ENCODE peak calls at places on chromosome 12, in five cellular contexts. K is breast epithelium, E is IMR-90, W is uterus, L is body of pancreas. N is an unnamed sample.

GRCh38 chr12:21940972-21941521 is at the start of gene ABCC9:
- DNase-seq in L (peak), E (peak), W (peak), K (no peak), N (peak)

GRCh38 chr12:34215213-34215892 is 193.1 kb downstream of the ALG10 start:
- DNase-seq in E (no peak), K (no peak), W (no peak), L (no peak), N (peak)

GRCh38 chr12:124821252-124822200 is 42.1 kb downstream of the SCARB1 start:
- DNase-seq in K (no peak), E (no peak), W (no peak), L (no peak), N (no peak)

GRCh38 chr12:42332301-42332894 is 6.4 kb downstream of the PPHLN1 start:
- DNase-seq in K (no peak), E (peak), W (no peak), L (peak), N (no peak)

GRCh38 chr12:10867381-10867780 is 16.7 kb downstream of the PRH1 start:
- DNase-seq in L (no peak), W (no peak), E (no peak), K (no peak), N (no peak)

GRCh38 chr12:111748195-111748803 is 18.4 kb upstream of the ALDH2 start:
- DNase-seq in W (no peak), K (no peak), E (no peak), L (no peak), N (no peak)

GRCh38 chr12:117204146-117204545 is 13.9 kb upstream of the FBXO21 start:
- DNase-seq in K (no peak), W (no peak), L (no peak), E (no peak), N (no peak)

GRCh38 chr12:72077111-72077820 is 138.6 kb downstream of the TPH2 start:
- DNase-seq in E (no peak), W (no peak), K (no peak), L (no peak), N (no peak)

GRCh38 chr12:101675555-101675954 is 21.9 kb upstream of the CHPT1 start:
- DNase-seq in K (no peak), L (no peak), E (no peak), W (no peak), N (no peak)

GRCh38 chr12:124682425-124683329 is 115.3 kb upstream of the NCOR2 start:
- DNase-seq in E (no peak), K (no peak), W (no peak), L (no peak), N (no peak)

GRCh38 chr12:123591702-123592481 is 7.5 kb downstream of the TMED2 start:
- DNase-seq in K (no peak), E (peak), W (no peak), L (no peak), N (peak)

GRCh38 chr12:62621239-62621638 is 154.6 kb downstream of the MON2 start:
- DNase-seq in L (no peak), W (no peak), E (no peak), K (no peak), N (no peak)

GRCh38 chr12:28568083-28568482 is 377.8 kb downstream of the CCDC91 start:
- DNase-seq in E (peak), W (no peak), K (no peak), L (no peak), N (no peak)

GRCh38 chr12:71731439-71732356 is 23.0 kb upstream of the RAB21 start:
- DNase-seq in E (peak), L (no peak), K (no peak), W (no peak), N (no peak)

GRCh38 chr12:16531623-16532022 is 74.3 kb downstream of the LMO3 start:
- DNase-seq in L (peak), K (peak), E (no peak), W (no peak), N (no peak)

GRCh38 chr12:7907009-7907408 is 29.0 kb downstream of the SLC2A3 start:
- DNase-seq in L (peak), W (no peak), K (no peak), E (peak), N (no peak)

GRCh38 chr12:12548713-12549112 is 13.9 kb downstream of the DUSP16 start:
- DNase-seq in E (no peak), L (no peak), K (no peak), W (no peak), N (no peak)

GRCh38 chr12:356276-356988 is 32.7 kb downstream of the KDM5A start:
- DNase-seq in K (no peak), L (no peak), E (peak), W (no peak), N (no peak)

GRCh38 chr12:81797100-81797499 is 38.0 kb upstream of the PPFIA2 start:
- DNase-seq in E (no peak), W (no peak), K (no peak), L (no peak), N (no peak)

GRCh38 chr12:117985182-117985581 is 16.4 kb upstream of the KSR2 start:
- DNase-seq in L (no peak), W (no peak), K (no peak), E (no peak), N (no peak)

GRCh38 chr12:81086342-81086741 is 8.5 kb downstream of the ACSS3 start:
- DNase-seq in L (no peak), W (no peak), E (no peak), K (no peak), N (no peak)

GRCh38 chr12:132003846-132004245 is 54.1 kb downstream of the EP400 start:
- DNase-seq in K (no peak), E (peak), L (no peak), W (no peak), N (no peak)

GRCh38 chr12:68121143-68121542 is 38.4 kb downstream of the IFNG start:
- DNase-seq in W (no peak), E (no peak), L (no peak), K (no peak), N (no peak)

GRCh38 chr12:30739020-30739419 is 15.7 kb downstream of the CAPRIN2 start:
- DNase-seq in E (no peak), K (no peak), L (no peak), W (no peak), N (no peak)

GRCh38 chr12:19288603-19289244 is 150.6 kb upstream of the AEBP2 start:
- DNase-seq in W (no peak), L (no peak), E (peak), K (no peak), N (no peak)

GRCh38 chr12:2625267-2625666 is 169.5 kb upstream of the FKBP4 start:
- DNase-seq in L (no peak), E (no peak), W (no peak), K (no peak), N (no peak)

GRCh38 chr12:14618990-14619389 is 51.3 kb upstream of the PLBD1 start:
- DNase-seq in E (peak), L (no peak), W (no peak), K (no peak), N (no peak)

GRCh38 chr12:49345048-49345839 is 1.4 kb upstream of the DNAJC22 start:
- DNase-seq in E (no peak), W (no peak), L (peak), K (no peak), N (no peak)

GRCh38 chr12:76085159-76085868 is 829 bp upstream of the NAP1L1 start:
- DNase-seq in E (peak), L (no peak), K (no peak), W (no peak), N (no peak)

GRCh38 chr12:132606466-132606865 is 3.9 kb downstream of the LRCOL1 start:
- DNase-seq in K (no peak), W (no peak), E (no peak), L (no peak), N (no peak)

GRCh38 chr12:108495054-108495453 is 20.0 kb upstream of the FICD start:
- DNase-seq in E (peak), L (no peak), W (no peak), K (no peak), N (no peak)

GRCh38 chr12:108341854-108342847 is 3.0 kb upstream of the CMKLR1 start:
- DNase-seq in L (no peak), K (no peak), E (no peak), W (no peak), N (peak)

GRCh38 chr12:123384318-123384993 is 524 bp downstream of the KMT5A start:
- DNase-seq in L (peak), K (no peak), W (peak), E (no peak), N (no peak)

GRCh38 chr12:126967152-126967551 is 1299.8 kb upstream of the TMEM132C start:
- DNase-seq in W (no peak), K (no peak), E (no peak), L (no peak), N (no peak)

GRCh38 chr12:66584673-66585072 is 94.2 kb downstream of the GRIP1 start:
- DNase-seq in E (no peak), L (no peak), W (no peak), K (no peak), N (no peak)

GRCh38 chr12:45669093-45669492 is 60.4 kb upstream of the ARID2 start:
- DNase-seq in L (no peak), K (no peak), E (peak), W (no peak), N (no peak)

GRCh38 chr12:2691340-2692111 is 103.2 kb upstream of the FKBP4 start:
- DNase-seq in K (peak), E (no peak), W (no peak), L (peak), N (no peak)

GRCh38 chr12:121581681-121582439 is 1.0 kb upstream of the KDM2B start:
- DNase-seq in L (peak), E (peak), K (no peak), W (no peak), N (no peak)

DNA sequence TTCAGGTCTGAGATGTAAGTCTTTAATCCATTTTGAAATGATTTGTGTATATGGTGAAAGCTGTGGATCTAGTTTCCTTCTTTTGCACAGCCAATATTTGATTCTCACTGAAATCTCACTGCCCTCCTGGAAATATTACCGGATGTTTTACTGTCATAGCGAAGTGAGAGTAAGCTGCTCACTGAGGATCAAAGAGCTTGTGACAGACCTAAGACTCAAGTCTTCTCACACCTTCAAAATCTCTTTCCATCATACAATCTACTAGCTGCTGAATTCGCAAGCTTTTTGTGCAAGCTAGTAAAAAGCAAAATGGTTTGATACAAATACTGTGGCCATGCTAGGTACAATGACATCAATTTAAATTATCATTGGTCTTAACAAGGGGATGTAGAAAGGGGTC is 3.9 kb downstream of the LRRK2 start:
- DNase-seq in W (no peak), E (no peak), K (no peak), L (no peak), N (no peak)
- TF ChIP-seq POLR2A in W (no peak), E (no peak), K (no peak), L (no peak), N (no peak)

GRCh38 chr12:52327830-52328500 is 6.8 kb upstream of the KRT83 start:
- DNase-seq in K (no peak), E (no peak), W (no peak), L (no peak), N (no peak)
- TF ChIP-seq CTCF in K (no peak), E (no peak), W (no peak), L (no peak), N (peak)

DNA sequence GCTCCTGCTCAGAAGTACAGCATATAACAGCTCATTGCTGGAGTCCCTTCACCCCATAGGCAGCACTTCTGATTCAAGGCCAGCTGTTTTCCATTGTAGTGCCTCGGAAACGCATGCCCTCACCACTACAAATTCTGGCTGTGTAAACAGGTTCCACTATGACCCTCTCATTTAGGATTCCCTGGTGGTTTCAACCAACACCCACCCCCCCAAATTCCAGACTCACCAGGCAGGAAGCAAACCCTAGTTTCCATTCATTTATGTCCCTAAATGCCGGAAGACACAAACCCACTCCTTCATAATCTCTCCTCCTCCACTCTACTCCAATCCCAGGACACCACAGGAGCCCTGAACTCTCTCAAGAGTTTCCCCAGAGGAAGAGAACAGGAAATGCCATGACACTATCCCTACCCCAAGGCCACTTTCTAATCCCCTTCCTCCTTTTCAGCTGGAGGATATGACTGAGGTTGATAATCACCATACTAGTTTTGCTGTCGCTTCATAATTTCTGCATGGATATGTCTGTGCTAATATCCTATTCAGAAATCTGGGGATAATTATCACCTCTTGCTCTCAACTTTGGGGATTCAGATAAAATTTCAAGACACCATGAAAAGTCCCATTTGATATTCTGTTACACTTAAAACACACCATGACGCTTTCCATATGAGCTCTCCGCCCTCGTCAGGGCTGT is 75.8 kb upstream of the TMPO start:
- DNase-seq in K (no peak), L (no peak), E (no peak), W (no peak), N (no peak)
- H3K27ac ChIP-seq in K (peak), L (peak), E (no peak), W (peak), N (no peak)

GRCh38 chr12:109597795-109598427 is 24.3 kb downstream of the MVK start:
- DNase-seq in E (peak), K (peak), L (peak), W (peak), N (peak)
- TF ChIP-seq POLR2A in E (no peak), K (no peak), L (peak), W (no peak), N (no peak)

GRCh38 chr12:57134949-57135348 is 6.7 kb downstream of the LRP1 start:
- DNase-seq in E (no peak), L (no peak), K (no peak), W (peak), N (no peak)

GRCh38 chr12:57133916-57134315 is 5.6 kb downstream of the LRP1 start:
- DNase-seq in E (no peak), K (no peak), L (no peak), W (peak), N (no peak)

GRCh38 chr12:57131896-57132744 is 3.8 kb downstream of the LRP1 start:
- DNase-seq in W (no peak), K (no peak), E (no peak), L (no peak), N (no peak)

GRCh38 chr12:57130941-57131340 is 2.7 kb downstream of the LRP1 start:
- DNase-seq in W (no peak), E (no peak), L (no peak), K (no peak), N (no peak)

DNA sequence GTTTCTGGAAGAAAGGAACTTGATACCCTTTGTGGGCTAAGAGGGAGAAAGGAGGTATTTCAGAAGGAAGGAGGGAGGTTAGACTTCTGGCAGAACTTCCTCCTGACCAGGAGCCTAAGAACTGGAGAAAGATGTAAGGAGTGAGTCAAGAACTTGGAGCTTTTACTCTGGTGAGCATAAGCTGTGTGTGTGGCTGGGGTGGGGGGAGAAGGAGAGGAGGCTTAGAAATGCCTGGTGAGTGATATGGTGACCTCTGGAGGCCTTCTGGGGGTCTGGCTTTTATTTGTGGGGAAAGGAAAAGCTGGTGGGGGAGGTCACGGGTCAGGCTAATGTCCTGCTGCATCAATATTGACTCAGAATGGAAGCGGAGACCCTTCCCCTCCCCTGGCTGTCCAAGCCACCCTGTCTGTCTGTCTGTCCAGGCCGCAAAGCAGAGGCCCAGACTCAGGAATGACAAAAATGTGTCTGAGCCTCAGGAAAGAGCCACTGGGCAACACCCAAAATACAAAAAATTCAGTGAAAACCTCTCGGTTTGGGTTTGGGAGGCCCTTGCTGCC is 4.8 kb downstream of the LRP1 start:
- DNase-seq in K (no peak), L (no peak), E (peak), W (peak), N (no peak)
- TF ChIP-seq CTCF in K (no peak), L (no peak), E (no peak), W (no peak), N (no peak)

GRCh38 chr12:54270345-54270744 is 9.6 kb downstream of the CBX5 start:
- DNase-seq in E (no peak), W (no peak), L (no peak), K (no peak), N (no peak)
- H3K27ac ChIP-seq in E (no peak), W (no peak), L (no peak), K (no peak), N (no peak)

GRCh38 chr12:26286186-26286585 is 90.8 kb downstream of the SSPN start:
- DNase-seq in L (no peak), W (peak), E (no peak), K (no peak), N (no peak)

GRCh38 chr12:26290560-26290959 is 95.2 kb downstream of the SSPN start:
- DNase-seq in K (no peak), L (no peak), W (no peak), E (no peak), N (no peak)

GRCh38 chr12:26285401-26285800 is 90.0 kb downstream of the SSPN start:
- DNase-seq in W (no peak), K (no peak), L (no peak), E (no peak), N (no peak)

GRCh38 chr12:26283617-26284016 is 88.2 kb downstream of the SSPN start:
- DNase-seq in E (no peak), W (no peak), L (no peak), K (no peak), N (no peak)

GRCh38 chr12:26287666-26288408 is 92.5 kb downstream of the SSPN start:
- DNase-seq in W (peak), E (no peak), L (peak), K (peak), N (no peak)
- TF ChIP-seq POLR2A in W (no peak), E (no peak), L (peak), K (no peak), N (no peak)

N was measured in suprapubic skin.